ENCODE peak calls at places on chromosomes 5 and 9, in eight cellular contexts. One of them, this sample, is unnamed.

GRCh38 chr9:77649109-77649812 is 1.1 kb upstream of the GNA14 start:
- DNase-seq in breast epithelium: no peak
- DNase-seq in HCT116: peak
- DNase-seq in spleen: no peak
- DNase-seq in transverse colon: no peak
- DNase-seq in stomach: no peak
- DNase-seq in GM12878: no peak
- DNase-seq in sigmoid colon: no peak
- DNase-seq in this sample: no peak

GRCh38 chr9:69801994-69802393 is 18.6 kb upstream of the CFAP95 start:
- DNase-seq in breast epithelium: no peak
- DNase-seq in HCT116: no peak
- DNase-seq in spleen: no peak
- DNase-seq in transverse colon: no peak
- DNase-seq in stomach: no peak
- DNase-seq in GM12878: no peak
- DNase-seq in sigmoid colon: no peak
- DNase-seq in this sample: no peak

GRCh38 chr5:167634432-167634831 is 657.0 kb upstream of the WWC1 start:
- DNase-seq in breast epithelium: no peak
- DNase-seq in HCT116: no peak
- DNase-seq in spleen: no peak
- DNase-seq in transverse colon: no peak
- DNase-seq in stomach: no peak
- DNase-seq in GM12878: no peak
- DNase-seq in sigmoid colon: no peak
- DNase-seq in this sample: no peak

GRCh38 chr5:129001831-129002626 is 36.7 kb downstream of the SLC27A6 start:
- DNase-seq in breast epithelium: no peak
- DNase-seq in HCT116: no peak
- DNase-seq in spleen: no peak
- DNase-seq in transverse colon: no peak
- DNase-seq in stomach: no peak
- DNase-seq in GM12878: no peak
- DNase-seq in sigmoid colon: no peak
- DNase-seq in this sample: no peak

GRCh38 chr9:36382484-36382883 is 17.6 kb downstream of the RNF38 start:
- DNase-seq in breast epithelium: no peak
- DNase-seq in HCT116: no peak
- DNase-seq in spleen: no peak
- DNase-seq in transverse colon: no peak
- DNase-seq in stomach: no peak
- DNase-seq in GM12878: no peak
- DNase-seq in sigmoid colon: no peak
- DNase-seq in this sample: no peak

GRCh38 chr5:171984748-171985419 is 21.6 kb downstream of the FBXW11 start:
- DNase-seq in breast epithelium: no peak
- DNase-seq in HCT116: no peak
- DNase-seq in spleen: no peak
- DNase-seq in transverse colon: no peak
- DNase-seq in stomach: no peak
- DNase-seq in GM12878: no peak
- DNase-seq in sigmoid colon: no peak
- DNase-seq in this sample: no peak

GRCh38 chr9:137613259-137613658 is 5.5 kb upstream of the EHMT1 start:
- DNase-seq in breast epithelium: no peak
- DNase-seq in HCT116: no peak
- DNase-seq in spleen: no peak
- DNase-seq in transverse colon: no peak
- DNase-seq in stomach: no peak
- DNase-seq in GM12878: no peak
- DNase-seq in sigmoid colon: no peak
- DNase-seq in this sample: no peak

GRCh38 chr5:36945687-36946086 is 69.1 kb downstream of the NIPBL start:
- DNase-seq in breast epithelium: no peak
- DNase-seq in HCT116: no peak
- DNase-seq in spleen: no peak
- DNase-seq in transverse colon: no peak
- DNase-seq in stomach: no peak
- DNase-seq in GM12878: no peak
- DNase-seq in sigmoid colon: no peak
- DNase-seq in this sample: no peak

GRCh38 chr5:149639718-149640117 is 58.4 kb downstream of the ARHGEF37 start:
- DNase-seq in breast epithelium: no peak
- DNase-seq in HCT116: no peak
- DNase-seq in spleen: no peak
- DNase-seq in transverse colon: no peak
- DNase-seq in stomach: no peak
- DNase-seq in GM12878: no peak
- DNase-seq in sigmoid colon: peak
- DNase-seq in this sample: no peak

GRCh38 chr5:83312672-83313071 is 158.9 kb upstream of the VCAN start:
- DNase-seq in breast epithelium: no peak
- DNase-seq in HCT116: no peak
- DNase-seq in spleen: no peak
- DNase-seq in transverse colon: no peak
- DNase-seq in stomach: no peak
- DNase-seq in GM12878: no peak
- DNase-seq in sigmoid colon: no peak
- DNase-seq in this sample: no peak

GRCh38 chr5:150066901-150067396 is 19.4 kb downstream of the CSF1R start:
- DNase-seq in breast epithelium: no peak
- DNase-seq in HCT116: no peak
- DNase-seq in spleen: no peak
- DNase-seq in transverse colon: no peak
- DNase-seq in stomach: no peak
- DNase-seq in GM12878: no peak
- DNase-seq in sigmoid colon: peak
- DNase-seq in this sample: no peak

GRCh38 chr5:125302577-125302976 is 556.1 kb upstream of the ZNF608 start:
- DNase-seq in breast epithelium: no peak
- DNase-seq in HCT116: no peak
- DNase-seq in spleen: no peak
- DNase-seq in transverse colon: no peak
- DNase-seq in stomach: no peak
- DNase-seq in GM12878: no peak
- DNase-seq in sigmoid colon: no peak
- DNase-seq in this sample: no peak

GRCh38 chr5:38607396-38607795 is 51.0 kb upstream of the LIFR start:
- DNase-seq in breast epithelium: no peak
- DNase-seq in HCT116: no peak
- DNase-seq in spleen: no peak
- DNase-seq in transverse colon: no peak
- DNase-seq in stomach: no peak
- DNase-seq in GM12878: no peak
- DNase-seq in sigmoid colon: no peak
- DNase-seq in this sample: no peak

GRCh38 chr9:94148419-94148818 is 64.2 kb downstream of the PTPDC1 start:
- DNase-seq in breast epithelium: no peak
- DNase-seq in HCT116: no peak
- DNase-seq in spleen: no peak
- DNase-seq in transverse colon: no peak
- DNase-seq in stomach: no peak
- DNase-seq in GM12878: no peak
- DNase-seq in sigmoid colon: no peak
- DNase-seq in this sample: no peak

GRCh38 chr5:135547590-135548254 is 12.0 kb upstream of the NEUROG1 start:
- DNase-seq in breast epithelium: no peak
- DNase-seq in HCT116: no peak
- DNase-seq in spleen: no peak
- DNase-seq in transverse colon: no peak
- DNase-seq in stomach: no peak
- DNase-seq in GM12878: no peak
- DNase-seq in sigmoid colon: no peak
- DNase-seq in this sample: no peak

GRCh38 chr5:83991566-83992224 is 271.0 kb upstream of the HAPLN1 start:
- DNase-seq in breast epithelium: no peak
- DNase-seq in HCT116: no peak
- DNase-seq in spleen: no peak
- DNase-seq in transverse colon: no peak
- DNase-seq in stomach: no peak
- DNase-seq in GM12878: no peak
- DNase-seq in sigmoid colon: no peak
- DNase-seq in this sample: no peak

GRCh38 chr5:138138949-138139775 is at the start of gene NME5:
- DNase-seq in breast epithelium: peak
- DNase-seq in HCT116: peak
- DNase-seq in spleen: peak
- DNase-seq in transverse colon: peak
- DNase-seq in stomach: peak
- DNase-seq in GM12878: peak
- DNase-seq in sigmoid colon: peak
- DNase-seq in this sample: peak

DNA sequence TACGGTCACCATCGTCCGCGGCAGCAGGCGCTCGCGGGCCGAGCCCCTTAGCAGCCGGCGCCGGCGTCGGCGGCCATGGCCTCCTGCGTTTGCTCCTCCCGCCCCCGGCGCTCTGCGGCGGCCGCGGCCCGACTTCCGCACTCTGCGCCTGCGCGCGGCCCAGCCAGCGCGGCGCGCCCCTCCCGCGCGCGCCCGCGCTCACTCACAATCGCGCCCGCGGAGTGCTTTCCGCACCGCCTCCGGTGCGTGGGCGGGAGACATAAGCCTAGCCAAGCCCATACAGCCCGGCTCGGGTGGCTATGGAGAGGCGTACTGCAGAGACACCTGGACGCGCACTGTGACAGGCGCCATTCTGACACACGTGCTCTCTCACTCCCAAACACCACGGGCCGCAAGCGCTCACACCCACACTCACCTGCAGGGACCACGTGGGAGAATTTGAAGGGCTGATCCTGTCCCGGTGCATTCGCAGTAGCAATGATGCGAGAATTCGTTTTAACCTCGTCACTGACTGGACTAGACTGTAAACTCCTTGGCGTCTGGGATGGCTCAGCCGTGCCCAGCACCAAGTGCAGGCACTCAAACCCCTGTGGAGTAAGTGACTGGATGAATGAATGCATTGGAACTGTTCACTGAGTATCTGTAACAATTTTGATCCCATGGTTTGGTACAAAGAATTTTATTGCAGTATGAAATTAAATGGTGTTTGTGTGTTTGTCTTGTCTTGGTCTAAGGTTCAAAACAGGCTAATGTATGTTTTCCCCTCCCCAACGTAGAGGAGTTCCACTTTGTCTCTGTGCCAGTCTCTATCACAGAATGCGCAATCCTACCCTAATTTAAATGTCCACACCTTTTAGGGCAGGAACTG is at the start of gene RNF145:
- DNase-seq in breast epithelium: peak
- DNase-seq in HCT116: peak
- DNase-seq in spleen: peak
- DNase-seq in transverse colon: peak
- DNase-seq in stomach: peak
- DNase-seq in GM12878: peak
- DNase-seq in sigmoid colon: peak
- DNase-seq in this sample: peak
- TF ChIP-seq POLR2A in breast epithelium: no peak
- TF ChIP-seq POLR2A in HCT116: peak
- TF ChIP-seq POLR2A in spleen: peak
- TF ChIP-seq POLR2A in transverse colon: peak
- TF ChIP-seq POLR2A in stomach: no peak
- TF ChIP-seq POLR2A in GM12878: peak
- TF ChIP-seq POLR2A in sigmoid colon: no peak
- TF ChIP-seq POLR2A in this sample: peak

GRCh38 chr5:58635416-58635815 is 52.5 kb downstream of the RAB3C start:
- DNase-seq in breast epithelium: no peak
- DNase-seq in HCT116: no peak
- DNase-seq in spleen: no peak
- DNase-seq in transverse colon: no peak
- DNase-seq in stomach: no peak
- DNase-seq in GM12878: no peak
- DNase-seq in sigmoid colon: no peak
- DNase-seq in this sample: no peak
- H3K4me3 ChIP-seq in breast epithelium: no peak
- H3K4me3 ChIP-seq in HCT116: no peak
- H3K4me3 ChIP-seq in spleen: no peak
- H3K4me3 ChIP-seq in transverse colon: no peak
- H3K4me3 ChIP-seq in stomach: no peak
- H3K4me3 ChIP-seq in GM12878: no peak
- H3K4me3 ChIP-seq in sigmoid colon: no peak
- H3K4me3 ChIP-seq in this sample: no peak

DNA sequence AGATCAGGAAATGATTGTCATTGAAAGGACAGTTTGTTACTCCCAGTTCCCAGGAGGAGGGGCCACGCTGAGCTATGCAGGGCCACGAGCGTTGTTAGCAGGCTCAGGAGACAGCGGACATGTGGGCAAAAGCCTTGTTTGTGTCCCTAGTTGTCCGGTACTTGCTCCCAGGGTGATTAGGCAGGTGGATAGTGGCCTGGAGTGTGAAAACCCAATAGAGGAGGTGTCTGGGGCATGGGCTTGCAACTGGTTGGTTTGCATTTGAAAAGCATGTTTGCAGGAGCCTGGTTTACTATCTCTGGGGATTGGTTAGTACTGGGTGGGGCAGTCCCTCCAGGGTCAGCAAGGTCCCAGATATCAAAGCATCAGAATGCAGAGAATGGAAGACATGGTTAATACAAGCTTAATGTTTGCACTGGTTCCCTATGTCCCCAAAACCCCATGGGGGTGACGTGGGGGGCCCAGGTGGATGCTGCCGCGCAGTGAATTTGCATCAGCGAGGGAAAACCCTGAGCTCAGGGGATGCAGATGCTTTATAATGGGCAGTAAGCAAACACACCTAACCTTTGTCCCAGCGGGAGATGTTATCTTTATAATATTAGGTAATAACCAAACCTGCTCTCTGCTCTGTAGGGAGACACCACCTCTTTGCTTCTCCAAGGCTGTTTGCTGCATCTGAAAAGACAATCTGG is 39.7 kb downstream of the ROPN1L start:
- DNase-seq in breast epithelium: no peak
- DNase-seq in HCT116: no peak
- DNase-seq in spleen: peak
- DNase-seq in transverse colon: peak
- DNase-seq in stomach: no peak
- DNase-seq in GM12878: no peak
- DNase-seq in sigmoid colon: no peak
- DNase-seq in this sample: no peak
- TF ChIP-seq POLR2AphosphoS5 in breast epithelium: no peak
- TF ChIP-seq POLR2AphosphoS5 in HCT116: no peak
- TF ChIP-seq POLR2AphosphoS5 in spleen: no peak
- TF ChIP-seq POLR2AphosphoS5 in transverse colon: no peak
- TF ChIP-seq POLR2AphosphoS5 in stomach: no peak
- TF ChIP-seq POLR2AphosphoS5 in GM12878: no peak
- TF ChIP-seq POLR2AphosphoS5 in sigmoid colon: no peak
- TF ChIP-seq POLR2AphosphoS5 in this sample: no peak

DNA sequence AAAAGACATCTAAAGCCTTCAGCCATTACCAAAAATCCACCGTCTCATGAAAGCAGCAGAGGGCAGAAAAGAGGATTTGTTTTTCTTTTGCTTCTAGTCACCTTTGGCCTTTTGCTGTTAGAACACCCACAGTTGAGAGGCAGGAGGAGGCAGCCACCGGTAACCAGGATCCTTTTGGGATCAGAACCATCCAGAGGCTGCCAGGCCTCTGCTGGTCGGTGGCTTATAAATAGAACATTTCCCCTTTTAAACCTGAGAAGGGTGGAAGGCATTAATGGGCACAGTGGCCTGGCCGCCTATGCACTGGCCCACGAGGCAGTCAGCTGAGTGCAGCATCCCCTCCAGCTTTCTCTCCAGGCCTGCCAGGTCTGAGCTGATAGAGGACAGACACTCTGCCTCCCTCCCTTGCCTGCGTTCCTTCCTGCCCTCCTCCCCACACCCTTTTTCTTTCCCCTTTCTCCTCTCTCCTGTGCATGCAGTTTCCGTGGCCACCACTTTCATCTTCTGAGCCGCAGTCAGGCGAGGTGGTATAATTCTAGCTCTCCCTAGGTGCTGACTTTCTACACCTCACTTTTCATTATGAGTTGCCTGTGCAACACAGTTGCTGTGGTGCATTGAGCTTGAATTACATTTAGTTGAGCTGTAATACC is 253.4 kb downstream of the ARHGAP26 start:
- DNase-seq in breast epithelium: no peak
- DNase-seq in HCT116: no peak
- DNase-seq in spleen: no peak
- DNase-seq in transverse colon: peak
- DNase-seq in stomach: peak
- DNase-seq in GM12878: peak
- DNase-seq in sigmoid colon: peak
- DNase-seq in this sample: peak
- TF ChIP-seq POLR2A in breast epithelium: no peak
- TF ChIP-seq POLR2A in HCT116: no peak
- TF ChIP-seq POLR2A in spleen: no peak
- TF ChIP-seq POLR2A in transverse colon: no peak
- TF ChIP-seq POLR2A in stomach: no peak
- TF ChIP-seq POLR2A in GM12878: peak
- TF ChIP-seq POLR2A in sigmoid colon: no peak
- TF ChIP-seq POLR2A in this sample: no peak